ENCODE peak calls at places on chromosome 21, in five cellular contexts. One of them, this sample, is unnamed.

GRCh38 chr21:27190601-27191000 is 223.7 kb upstream of the ADAMTS5 start:
- DNase-seq in GF-D8: no peak
- DNase-seq in esophagus squamous epithelium: no peak
- DNase-seq in upper lobe of right lung: no peak
- DNase-seq in GM12892: no peak
- DNase-seq in this sample: no peak

GRCh38 chr21:45383111-45383614 is 21.8 kb upstream of the COL18A1 start:
- DNase-seq in esophagus squamous epithelium: no peak
- DNase-seq in GF-D8: no peak
- DNase-seq in GM12892: no peak
- DNase-seq in upper lobe of right lung: peak; percentile 58
- DNase-seq in this sample: no peak

GRCh38 chr21:35991131-35991530 is 69.2 kb downstream of the SETD4 start:
- DNase-seq in GM12892: no peak
- DNase-seq in GF-D8: no peak
- DNase-seq in upper lobe of right lung: no peak
- DNase-seq in esophagus squamous epithelium: no peak
- DNase-seq in this sample: no peak

GRCh38 chr21:34524671-34525601 is 12.9 kb upstream of the KCNE1 start:
- DNase-seq in esophagus squamous epithelium: no peak
- DNase-seq in upper lobe of right lung: no peak
- DNase-seq in GM12892: no peak
- DNase-seq in GF-D8: no peak
- DNase-seq in this sample: no peak

GRCh38 chr21:35039595-35040291 is 9.4 kb downstream of the RUNX1 start:
- DNase-seq in esophagus squamous epithelium: no peak
- DNase-seq in GM12892: no peak
- DNase-seq in upper lobe of right lung: no peak
- DNase-seq in GF-D8: peak; percentile 47
- DNase-seq in this sample: no peak

GRCh38 chr21:42455196-42455595 is 40.8 kb downstream of the RSPH1 start:
- DNase-seq in GF-D8: peak; percentile 94
- DNase-seq in GM12892: no peak
- DNase-seq in upper lobe of right lung: no peak
- DNase-seq in esophagus squamous epithelium: no peak
- DNase-seq in this sample: no peak

GRCh38 chr21:46214478-46215340 is 13.9 kb downstream of the LSS start:
- DNase-seq in GF-D8: no peak
- DNase-seq in upper lobe of right lung: peak; percentile 53
- DNase-seq in esophagus squamous epithelium: no peak
- DNase-seq in GM12892: no peak
- DNase-seq in this sample: no peak

GRCh38 chr21:38170283-38170682 is 86.5 kb upstream of the KCNJ15 start:
- DNase-seq in esophagus squamous epithelium: no peak
- DNase-seq in GM12892: no peak
- DNase-seq in upper lobe of right lung: no peak
- DNase-seq in GF-D8: no peak
- DNase-seq in this sample: no peak

GRCh38 chr21:37528150-37528937 is 161.8 kb downstream of the DYRK1A start:
- DNase-seq in GM12892: no peak
- DNase-seq in esophagus squamous epithelium: no peak
- DNase-seq in upper lobe of right lung: no peak
- DNase-seq in GF-D8: no peak
- DNase-seq in this sample: no peak

GRCh38 chr21:24046816-24047443 is 1560.4 kb downstream of the MRPL39 start:
- DNase-seq in esophagus squamous epithelium: no peak
- DNase-seq in GF-D8: no peak
- DNase-seq in GM12892: no peak
- DNase-seq in upper lobe of right lung: no peak
- DNase-seq in this sample: no peak

GRCh38 chr21:46057710-46058241 is 40.1 kb upstream of the COL6A2 start:
- DNase-seq in GF-D8: no peak
- DNase-seq in esophagus squamous epithelium: no peak
- DNase-seq in GM12892: no peak
- DNase-seq in upper lobe of right lung: no peak
- DNase-seq in this sample: no peak

GRCh38 chr21:39037807-39038405 is 145.3 kb downstream of the PSMG1 start:
- DNase-seq in upper lobe of right lung: no peak
- DNase-seq in esophagus squamous epithelium: no peak
- DNase-seq in GF-D8: no peak
- DNase-seq in GM12892: no peak
- DNase-seq in this sample: no peak

GRCh38 chr21:42539931-42540343 is 26.3 kb downstream of the SLC37A1 start:
- DNase-seq in GM12892: no peak
- DNase-seq in upper lobe of right lung: peak; percentile 67
- DNase-seq in esophagus squamous epithelium: no peak
- DNase-seq in GF-D8: no peak
- DNase-seq in this sample: no peak

GRCh38 chr21:34174470-34174869 is 101.1 kb downstream of the MRPS6 start:
- DNase-seq in esophagus squamous epithelium: no peak
- DNase-seq in GM12892: no peak
- DNase-seq in upper lobe of right lung: no peak
- DNase-seq in GF-D8: no peak
- DNase-seq in this sample: no peak

GRCh38 chr21:31524140-31524539 is 135.4 kb upstream of the SOD1 start:
- DNase-seq in GF-D8: no peak
- DNase-seq in upper lobe of right lung: no peak
- DNase-seq in esophagus squamous epithelium: no peak
- DNase-seq in GM12892: no peak
- DNase-seq in this sample: no peak

GRCh38 chr21:31711745-31712144 is 20.2 kb downstream of the SCAF4 start:
- DNase-seq in GM12892: no peak
- DNase-seq in esophagus squamous epithelium: no peak
- DNase-seq in upper lobe of right lung: no peak
- DNase-seq in GF-D8: no peak
- DNase-seq in this sample: no peak

GRCh38 chr21:43763901-43764523 is 12.1 kb downstream of the CSTB start:
- DNase-seq in esophagus squamous epithelium: no peak
- DNase-seq in upper lobe of right lung: no peak
- DNase-seq in GF-D8: no peak
- DNase-seq in GM12892: no peak
- DNase-seq in this sample: no peak

GRCh38 chr21:43307677-43308070 is 119.3 kb downstream of the SIK1 start:
- DNase-seq in upper lobe of right lung: no peak
- DNase-seq in GF-D8: no peak
- DNase-seq in esophagus squamous epithelium: no peak
- DNase-seq in GM12892: no peak
- DNase-seq in this sample: no peak